ENCODE peak calls at places on chromosomes 12 and 14, in nine cellular contexts. One of them, this sample, is unnamed.

GRCh38 chr12:71766202-71766601 is 11.5 kb downstream of the RAB21 start:
- DNase-seq in colonic mucosa: no peak
- DNase-seq in heart left ventricle: no peak
- DNase-seq in right lobe of liver: no peak
- DNase-seq in GM23338: no peak
- DNase-seq in tibial nerve: no peak
- DNase-seq in uterus: no peak
- DNase-seq in upper lobe of right lung: no peak
- DNase-seq in MM.1S: no peak
- DNase-seq in this sample: no peak

GRCh38 chr14:53006931-53007330 is 56.1 kb upstream of the FERMT2 start:
- DNase-seq in MM.1S: no peak
- DNase-seq in tibial nerve: no peak
- DNase-seq in upper lobe of right lung: no peak
- DNase-seq in colonic mucosa: no peak
- DNase-seq in right lobe of liver: no peak
- DNase-seq in heart left ventricle: no peak
- DNase-seq in GM23338: peak
- DNase-seq in uterus: no peak
- DNase-seq in this sample: no peak

GRCh38 chr12:38350342-38351181 is 34.0 kb downstream of the ALG10B start:
- DNase-seq in right lobe of liver: no peak
- DNase-seq in tibial nerve: no peak
- DNase-seq in upper lobe of right lung: no peak
- DNase-seq in MM.1S: peak
- DNase-seq in GM23338: no peak
- DNase-seq in uterus: no peak
- DNase-seq in colonic mucosa: no peak
- DNase-seq in heart left ventricle: no peak
- DNase-seq in this sample: no peak

GRCh38 chr12:67430708-67431335 is 161.7 kb downstream of the CAND1 start:
- DNase-seq in heart left ventricle: peak
- DNase-seq in tibial nerve: peak
- DNase-seq in uterus: peak
- DNase-seq in upper lobe of right lung: no peak
- DNase-seq in GM23338: peak
- DNase-seq in colonic mucosa: no peak
- DNase-seq in right lobe of liver: peak
- DNase-seq in MM.1S: no peak
- DNase-seq in this sample: no peak

GRCh38 chr14:64628940-64629403 is 75.3 kb upstream of the PLEKHG3 start:
- DNase-seq in colonic mucosa: no peak
- DNase-seq in MM.1S: no peak
- DNase-seq in GM23338: no peak
- DNase-seq in uterus: peak
- DNase-seq in tibial nerve: no peak
- DNase-seq in heart left ventricle: no peak
- DNase-seq in upper lobe of right lung: no peak
- DNase-seq in right lobe of liver: no peak
- DNase-seq in this sample: peak

GRCh38 chr12:26109343-26109841 is 15.4 kb downstream of the BHLHE41 start:
- DNase-seq in right lobe of liver: no peak
- DNase-seq in upper lobe of right lung: no peak
- DNase-seq in colonic mucosa: no peak
- DNase-seq in tibial nerve: peak
- DNase-seq in GM23338: peak
- DNase-seq in MM.1S: no peak
- DNase-seq in uterus: peak
- DNase-seq in heart left ventricle: no peak
- DNase-seq in this sample: no peak

GRCh38 chr12:52032431-52032796 is 18.8 kb upstream of the NR4A1 start:
- DNase-seq in MM.1S: no peak
- DNase-seq in tibial nerve: peak
- DNase-seq in GM23338: no peak
- DNase-seq in upper lobe of right lung: no peak
- DNase-seq in heart left ventricle: peak
- DNase-seq in uterus: peak
- DNase-seq in right lobe of liver: peak
- DNase-seq in colonic mucosa: peak
- DNase-seq in this sample: no peak

GRCh38 chr14:69501362-69501964 is 16.9 kb downstream of the PLEKHD1 start:
- DNase-seq in uterus: no peak
- DNase-seq in right lobe of liver: no peak
- DNase-seq in GM23338: no peak
- DNase-seq in upper lobe of right lung: peak
- DNase-seq in heart left ventricle: peak
- DNase-seq in tibial nerve: no peak
- DNase-seq in MM.1S: no peak
- DNase-seq in colonic mucosa: no peak
- DNase-seq in this sample: no peak

GRCh38 chr14:31545328-31545727 is 15.9 kb upstream of the NUBPL start:
- DNase-seq in upper lobe of right lung: no peak
- DNase-seq in right lobe of liver: no peak
- DNase-seq in colonic mucosa: no peak
- DNase-seq in tibial nerve: no peak
- DNase-seq in uterus: no peak
- DNase-seq in GM23338: no peak
- DNase-seq in MM.1S: no peak
- DNase-seq in heart left ventricle: no peak
- DNase-seq in this sample: no peak

GRCh38 chr14:31541702-31542101 is 19.5 kb upstream of the NUBPL start:
- DNase-seq in GM23338: no peak
- DNase-seq in heart left ventricle: no peak
- DNase-seq in MM.1S: no peak
- DNase-seq in colonic mucosa: no peak
- DNase-seq in uterus: no peak
- DNase-seq in tibial nerve: no peak
- DNase-seq in upper lobe of right lung: no peak
- DNase-seq in right lobe of liver: no peak
- DNase-seq in this sample: no peak

GRCh38 chr14:31549817-31550216 is 11.4 kb upstream of the NUBPL start:
- DNase-seq in uterus: no peak
- DNase-seq in upper lobe of right lung: no peak
- DNase-seq in heart left ventricle: no peak
- DNase-seq in right lobe of liver: no peak
- DNase-seq in colonic mucosa: no peak
- DNase-seq in tibial nerve: no peak
- DNase-seq in MM.1S: no peak
- DNase-seq in GM23338: no peak
- DNase-seq in this sample: no peak

GRCh38 chr14:31543969-31544799 is 17.0 kb upstream of the NUBPL start:
- DNase-seq in GM23338: peak
- DNase-seq in upper lobe of right lung: no peak
- DNase-seq in uterus: no peak
- DNase-seq in heart left ventricle: no peak
- DNase-seq in colonic mucosa: no peak
- DNase-seq in tibial nerve: no peak
- DNase-seq in right lobe of liver: no peak
- DNase-seq in MM.1S: no peak
- DNase-seq in this sample: no peak
- TF ChIP-seq CTCF in GM23338: peak
- TF ChIP-seq CTCF in upper lobe of right lung: peak
- TF ChIP-seq CTCF in uterus: no peak
- TF ChIP-seq CTCF in heart left ventricle: no peak
- TF ChIP-seq CTCF in colonic mucosa: no peak
- TF ChIP-seq CTCF in tibial nerve: peak
- TF ChIP-seq CTCF in right lobe of liver: no peak
- TF ChIP-seq CTCF in MM.1S: no peak
- TF ChIP-seq CTCF in this sample: no peak

DNA sequence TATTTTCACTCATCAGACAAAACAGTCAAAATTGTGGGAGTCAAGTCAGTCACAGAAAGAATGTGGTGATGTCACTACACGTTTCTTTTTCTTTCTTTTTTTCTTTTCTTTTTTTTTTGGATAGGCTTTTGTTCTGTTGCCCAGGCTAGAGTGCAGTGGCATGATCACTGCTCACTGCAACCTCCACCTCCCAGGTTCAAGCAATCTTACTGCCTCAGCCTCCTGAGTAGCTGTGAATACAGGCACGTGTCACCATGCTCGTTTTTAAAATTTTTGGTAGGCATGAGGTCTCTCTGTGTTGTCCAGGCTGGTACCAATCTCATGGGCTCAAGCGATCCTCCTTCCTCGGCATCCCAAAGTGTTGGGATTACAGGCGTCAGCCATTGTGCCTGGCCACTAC is 2.3 kb downstream of the CLECL1 start:
- DNase-seq in right lobe of liver: no peak
- DNase-seq in upper lobe of right lung: no peak
- DNase-seq in tibial nerve: no peak
- DNase-seq in heart left ventricle: no peak
- DNase-seq in uterus: no peak
- DNase-seq in MM.1S: no peak
- DNase-seq in colonic mucosa: no peak
- DNase-seq in GM23338: no peak
- DNase-seq in this sample: no peak
- H3K27ac ChIP-seq in right lobe of liver: no peak
- H3K27ac ChIP-seq in upper lobe of right lung: no peak
- H3K27ac ChIP-seq in tibial nerve: peak
- H3K27ac ChIP-seq in heart left ventricle: peak
- H3K27ac ChIP-seq in uterus: no peak
- H3K27ac ChIP-seq in MM.1S: no peak
- H3K27ac ChIP-seq in colonic mucosa: no peak
- H3K27ac ChIP-seq in GM23338: no peak
- H3K27ac ChIP-seq in this sample: no peak

GRCh38 chr14:95524706-95525512 is 8.5 kb upstream of the SYNE3 start:
- DNase-seq in GM23338: no peak
- DNase-seq in MM.1S: no peak
- DNase-seq in tibial nerve: no peak
- DNase-seq in heart left ventricle: no peak
- DNase-seq in upper lobe of right lung: no peak
- DNase-seq in right lobe of liver: no peak
- DNase-seq in uterus: no peak
- DNase-seq in colonic mucosa: no peak
- DNase-seq in this sample: no peak

GRCh38 chr14:95529242-95529641 is 5.6 kb upstream of the GLRX5 start:
- DNase-seq in tibial nerve: no peak
- DNase-seq in GM23338: no peak
- DNase-seq in right lobe of liver: no peak
- DNase-seq in colonic mucosa: no peak
- DNase-seq in upper lobe of right lung: no peak
- DNase-seq in MM.1S: no peak
- DNase-seq in heart left ventricle: no peak
- DNase-seq in uterus: no peak
- DNase-seq in this sample: no peak

GRCh38 chr14:95526483-95527391 is 8.1 kb upstream of the GLRX5 start:
- DNase-seq in tibial nerve: no peak
- DNase-seq in MM.1S: no peak
- DNase-seq in GM23338: no peak
- DNase-seq in right lobe of liver: no peak
- DNase-seq in colonic mucosa: no peak
- DNase-seq in heart left ventricle: no peak
- DNase-seq in upper lobe of right lung: no peak
- DNase-seq in uterus: no peak
- DNase-seq in this sample: no peak

GRCh38 chr14:95525999-95526398 is 8.9 kb upstream of the GLRX5 start:
- DNase-seq in colonic mucosa: no peak
- DNase-seq in heart left ventricle: no peak
- DNase-seq in tibial nerve: no peak
- DNase-seq in uterus: no peak
- DNase-seq in upper lobe of right lung: no peak
- DNase-seq in right lobe of liver: no peak
- DNase-seq in GM23338: peak
- DNase-seq in MM.1S: no peak
- DNase-seq in this sample: no peak

DNA sequence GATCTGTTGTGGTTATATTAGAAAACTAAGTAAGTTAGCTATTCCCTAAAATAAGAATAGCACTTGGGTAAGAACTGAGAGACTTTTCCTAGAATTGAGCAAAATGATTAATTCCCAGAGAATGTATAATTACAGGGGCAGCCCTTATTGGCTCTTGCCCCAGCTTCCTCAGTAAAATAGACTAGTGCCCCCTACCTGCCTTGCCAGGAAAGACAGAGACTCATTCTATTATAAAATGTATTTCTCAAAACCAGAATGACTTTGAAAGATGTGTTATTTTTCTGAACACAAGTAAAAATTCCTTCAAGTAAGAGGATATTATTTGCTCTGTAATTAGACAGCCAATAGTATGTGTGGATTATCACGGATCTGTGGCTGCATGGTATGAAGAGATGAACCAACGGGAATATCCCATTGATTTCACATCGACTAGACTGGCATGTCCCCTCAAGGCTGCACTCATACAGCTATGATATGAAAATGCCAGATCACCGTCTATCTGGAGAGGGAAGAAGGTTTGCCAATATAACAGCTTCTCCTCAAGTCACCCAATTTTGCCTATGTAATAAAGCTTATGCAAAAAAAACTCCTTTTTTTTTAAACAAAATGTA is 7.4 kb upstream of the GLRX5 start:
- DNase-seq in colonic mucosa: peak
- DNase-seq in right lobe of liver: no peak
- DNase-seq in tibial nerve: peak
- DNase-seq in GM23338: peak
- DNase-seq in uterus: peak
- DNase-seq in MM.1S: peak
- DNase-seq in heart left ventricle: peak
- DNase-seq in upper lobe of right lung: no peak
- DNase-seq in this sample: no peak
- TF ChIP-seq CTCF in colonic mucosa: peak
- TF ChIP-seq CTCF in right lobe of liver: peak
- TF ChIP-seq CTCF in tibial nerve: peak
- TF ChIP-seq CTCF in GM23338: peak
- TF ChIP-seq CTCF in uterus: peak
- TF ChIP-seq CTCF in MM.1S: peak
- TF ChIP-seq CTCF in heart left ventricle: peak
- TF ChIP-seq CTCF in upper lobe of right lung: peak
- TF ChIP-seq CTCF in this sample: peak

GRCh38 chr12:24896171-24896570 is 52.7 kb downstream of the BCAT1 start:
- DNase-seq in colonic mucosa: no peak
- DNase-seq in uterus: no peak
- DNase-seq in tibial nerve: no peak
- DNase-seq in right lobe of liver: no peak
- DNase-seq in MM.1S: no peak
- DNase-seq in GM23338: no peak
- DNase-seq in heart left ventricle: no peak
- DNase-seq in upper lobe of right lung: no peak
- DNase-seq in this sample: no peak

GRCh38 chr12:24895612-24896011 is 53.3 kb downstream of the BCAT1 start:
- DNase-seq in upper lobe of right lung: no peak
- DNase-seq in tibial nerve: no peak
- DNase-seq in GM23338: no peak
- DNase-seq in MM.1S: no peak
- DNase-seq in colonic mucosa: no peak
- DNase-seq in uterus: no peak
- DNase-seq in right lobe of liver: no peak
- DNase-seq in heart left ventricle: no peak
- DNase-seq in this sample: no peak

GRCh38 chr12:24898185-24898584 is 50.7 kb downstream of the BCAT1 start:
- DNase-seq in colonic mucosa: no peak
- DNase-seq in MM.1S: no peak
- DNase-seq in heart left ventricle: no peak
- DNase-seq in tibial nerve: no peak
- DNase-seq in GM23338: no peak
- DNase-seq in upper lobe of right lung: no peak
- DNase-seq in right lobe of liver: no peak
- DNase-seq in uterus: no peak
- DNase-seq in this sample: no peak

GRCh38 chr12:24899503-24900098 is 49.3 kb downstream of the BCAT1 start:
- DNase-seq in MM.1S: no peak
- DNase-seq in upper lobe of right lung: no peak
- DNase-seq in GM23338: no peak
- DNase-seq in right lobe of liver: no peak
- DNase-seq in uterus: no peak
- DNase-seq in colonic mucosa: no peak
- DNase-seq in tibial nerve: no peak
- DNase-seq in heart left ventricle: no peak
- DNase-seq in this sample: no peak

DNA sequence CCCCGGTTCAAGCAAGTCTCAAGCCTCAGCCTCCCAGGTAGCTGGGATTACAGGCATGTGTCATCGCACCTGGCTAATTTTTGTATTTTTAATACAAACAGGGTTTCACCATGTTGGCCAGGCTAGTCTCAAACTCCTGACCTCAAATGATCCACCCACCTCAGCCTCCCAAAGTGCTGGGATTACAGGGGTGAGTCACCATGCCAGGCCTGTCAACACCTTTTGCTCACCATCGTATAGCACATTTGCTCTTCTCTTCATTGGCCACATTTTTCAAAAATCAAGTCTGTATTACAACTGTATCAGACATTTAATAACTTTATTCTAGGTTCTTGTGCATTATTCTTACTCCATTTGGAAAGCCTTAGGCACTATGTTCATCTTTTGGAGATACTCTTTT is 50.3 kb downstream of the BCAT1 start:
- DNase-seq in tibial nerve: no peak
- DNase-seq in GM23338: no peak
- DNase-seq in upper lobe of right lung: no peak
- DNase-seq in uterus: no peak
- DNase-seq in right lobe of liver: no peak
- DNase-seq in colonic mucosa: no peak
- DNase-seq in heart left ventricle: no peak
- DNase-seq in MM.1S: no peak
- DNase-seq in this sample: no peak
- H3K27ac ChIP-seq in tibial nerve: no peak
- H3K27ac ChIP-seq in GM23338: no peak
- H3K27ac ChIP-seq in upper lobe of right lung: no peak
- H3K27ac ChIP-seq in uterus: no peak
- H3K27ac ChIP-seq in right lobe of liver: no peak
- H3K27ac ChIP-seq in colonic mucosa: no peak
- H3K27ac ChIP-seq in heart left ventricle: no peak
- H3K27ac ChIP-seq in MM.1S: no peak
- H3K27ac ChIP-seq in this sample: no peak